ENCODE peak calls at places on chromosomes 6 and 20, in ten cellular contexts. One of them, this sample, is unnamed. For H3K9me3, the result is how much of the 10 kb centered on the place peaks cover.

GRCh38 chr20:19789446-19789845 is 31.4 kb downstream of the RIN2 start:
- DNase-seq in prostate gland: no peak
- DNase-seq in WERI-Rb-1: no peak
- DNase-seq in A549: peak
- DNase-seq in IMR-90: no peak
- DNase-seq in heart right ventricle: no peak
- DNase-seq in GM23248: no peak
- DNase-seq in CD8-positive, alpha-beta T cell: no peak
- DNase-seq in astrocyte: no peak
- DNase-seq in CD4-positive, alpha-beta memory T cell: no peak
- DNase-seq in this sample: no peak

GRCh38 chr6:138691595-138692057 is 81.9 kb upstream of the CCDC28A start:
- DNase-seq in CD4-positive, alpha-beta memory T cell: no peak
- DNase-seq in A549: peak
- DNase-seq in GM23248: peak
- DNase-seq in WERI-Rb-1: no peak
- DNase-seq in IMR-90: peak
- DNase-seq in prostate gland: peak
- DNase-seq in heart right ventricle: no peak
- DNase-seq in CD8-positive, alpha-beta T cell: no peak
- DNase-seq in astrocyte: peak
- DNase-seq in this sample: no peak

GRCh38 chr6:136921936-136922679 is at the start of gene SLC35D3:
- DNase-seq in A549: peak
- DNase-seq in prostate gland: no peak
- DNase-seq in IMR-90: no peak
- DNase-seq in heart right ventricle: peak
- DNase-seq in CD8-positive, alpha-beta T cell: no peak
- DNase-seq in astrocyte: no peak
- DNase-seq in CD4-positive, alpha-beta memory T cell: no peak
- DNase-seq in WERI-Rb-1: peak
- DNase-seq in GM23248: peak
- DNase-seq in this sample: peak

GRCh38 chr6:154909821-154910220 is 85.3 kb upstream of the TIAM2 start:
- DNase-seq in CD8-positive, alpha-beta T cell: no peak
- DNase-seq in A549: no peak
- DNase-seq in IMR-90: peak
- DNase-seq in WERI-Rb-1: peak
- DNase-seq in astrocyte: peak
- DNase-seq in CD4-positive, alpha-beta memory T cell: no peak
- DNase-seq in GM23248: no peak
- DNase-seq in heart right ventricle: no peak
- DNase-seq in prostate gland: no peak
- DNase-seq in this sample: no peak

GRCh38 chr6:45997875-45998506 is 17.7 kb downstream of the CLIC5 start:
- DNase-seq in prostate gland: no peak
- DNase-seq in astrocyte: no peak
- DNase-seq in CD4-positive, alpha-beta memory T cell: no peak
- DNase-seq in GM23248: no peak
- DNase-seq in WERI-Rb-1: no peak
- DNase-seq in IMR-90: no peak
- DNase-seq in heart right ventricle: no peak
- DNase-seq in CD8-positive, alpha-beta T cell: no peak
- DNase-seq in A549: no peak
- DNase-seq in this sample: no peak

GRCh38 chr6:11097476-11097875 is 3.8 kb downstream of the SMIM13 start:
- DNase-seq in A549: no peak
- DNase-seq in astrocyte: no peak
- DNase-seq in IMR-90: no peak
- DNase-seq in CD8-positive, alpha-beta T cell: no peak
- DNase-seq in heart right ventricle: no peak
- DNase-seq in WERI-Rb-1: no peak
- DNase-seq in prostate gland: no peak
- DNase-seq in GM23248: no peak
- DNase-seq in CD4-positive, alpha-beta memory T cell: no peak
- DNase-seq in this sample: no peak

GRCh38 chr20:58755751-58756524 is 63.3 kb downstream of the NPEPL1 start:
- DNase-seq in IMR-90: no peak
- DNase-seq in astrocyte: no peak
- DNase-seq in heart right ventricle: no peak
- DNase-seq in WERI-Rb-1: no peak
- DNase-seq in A549: no peak
- DNase-seq in GM23248: no peak
- DNase-seq in CD4-positive, alpha-beta memory T cell: no peak
- DNase-seq in prostate gland: no peak
- DNase-seq in CD8-positive, alpha-beta T cell: no peak
- DNase-seq in this sample: no peak

GRCh38 chr6:15255481-15256414 is 9.9 kb downstream of the JARID2 start:
- DNase-seq in heart right ventricle: no peak
- DNase-seq in WERI-Rb-1: peak
- DNase-seq in GM23248: no peak
- DNase-seq in CD8-positive, alpha-beta T cell: no peak
- DNase-seq in astrocyte: no peak
- DNase-seq in prostate gland: no peak
- DNase-seq in CD4-positive, alpha-beta memory T cell: no peak
- DNase-seq in A549: no peak
- DNase-seq in IMR-90: no peak
- DNase-seq in this sample: peak

GRCh38 chr6:12010635-12011275 is 1.4 kb upstream of the HIVEP1 start:
- DNase-seq in heart right ventricle: peak
- DNase-seq in prostate gland: peak
- DNase-seq in astrocyte: no peak
- DNase-seq in CD8-positive, alpha-beta T cell: peak
- DNase-seq in A549: peak
- DNase-seq in GM23248: peak
- DNase-seq in CD4-positive, alpha-beta memory T cell: no peak
- DNase-seq in WERI-Rb-1: peak
- DNase-seq in IMR-90: no peak
- DNase-seq in this sample: peak

GRCh38 chr20:58552366-58552934 is 37.3 kb upstream of the APCDD1L start:
- DNase-seq in CD8-positive, alpha-beta T cell: no peak
- DNase-seq in prostate gland: no peak
- DNase-seq in GM23248: no peak
- DNase-seq in A549: no peak
- DNase-seq in WERI-Rb-1: peak
- DNase-seq in CD4-positive, alpha-beta memory T cell: no peak
- DNase-seq in IMR-90: no peak
- DNase-seq in astrocyte: no peak
- DNase-seq in heart right ventricle: no peak
- DNase-seq in this sample: no peak

GRCh38 chr6:35213824-35214756 is at the start of gene SCUBE3:
- DNase-seq in heart right ventricle: peak
- DNase-seq in GM23248: peak
- DNase-seq in CD8-positive, alpha-beta T cell: no peak
- DNase-seq in astrocyte: peak
- DNase-seq in prostate gland: no peak
- DNase-seq in WERI-Rb-1: peak
- DNase-seq in A549: no peak
- DNase-seq in CD4-positive, alpha-beta memory T cell: no peak
- DNase-seq in IMR-90: peak
- DNase-seq in this sample: peak

DNA sequence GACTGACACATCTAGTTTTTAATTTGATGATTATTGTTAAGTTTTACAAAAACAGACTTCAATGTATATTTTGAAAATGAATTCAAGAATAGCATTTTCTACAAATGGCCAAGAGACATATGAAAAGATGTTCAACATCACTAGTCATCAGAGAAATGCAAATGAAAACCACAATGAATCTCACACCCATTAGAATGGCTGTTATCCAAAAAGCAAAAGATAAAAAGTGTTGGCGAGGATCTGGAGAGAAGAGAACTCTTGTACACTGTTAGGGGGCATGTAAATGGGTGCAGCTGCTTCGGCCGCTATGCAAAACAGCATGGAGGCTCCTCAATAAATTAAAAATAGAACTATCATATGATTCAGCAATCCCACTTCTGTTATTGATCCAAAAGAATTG is 185.8 kb upstream of the CCN2 start:
- DNase-seq in heart right ventricle: no peak
- DNase-seq in CD4-positive, alpha-beta memory T cell: no peak
- DNase-seq in IMR-90: no peak
- DNase-seq in prostate gland: no peak
- DNase-seq in A549: no peak
- DNase-seq in GM23248: peak
- DNase-seq in astrocyte: peak
- DNase-seq in CD8-positive, alpha-beta T cell: no peak
- DNase-seq in WERI-Rb-1: no peak
- DNase-seq in this sample: no peak
- H3K27ac ChIP-seq in heart right ventricle: no peak
- H3K27ac ChIP-seq in CD4-positive, alpha-beta memory T cell: no peak
- H3K27ac ChIP-seq in IMR-90: no peak
- H3K27ac ChIP-seq in prostate gland: no peak
- H3K27ac ChIP-seq in A549: no peak
- H3K27ac ChIP-seq in GM23248: no peak
- H3K27ac ChIP-seq in astrocyte: no peak
- H3K27ac ChIP-seq in CD8-positive, alpha-beta T cell: no peak
- H3K27ac ChIP-seq in WERI-Rb-1: no peak
- H3K27ac ChIP-seq in this sample: no peak

GRCh38 chr6:110456694-110457093 is 19.7 kb downstream of the SLC22A16 start:
- DNase-seq in astrocyte: no peak
- DNase-seq in GM23248: no peak
- DNase-seq in CD8-positive, alpha-beta T cell: no peak
- DNase-seq in WERI-Rb-1: no peak
- DNase-seq in prostate gland: no peak
- DNase-seq in CD4-positive, alpha-beta memory T cell: no peak
- DNase-seq in IMR-90: no peak
- DNase-seq in heart right ventricle: no peak
- DNase-seq in A549: no peak
- DNase-seq in this sample: no peak

GRCh38 chr6:110462884-110463481 is 13.4 kb downstream of the SLC22A16 start:
- DNase-seq in WERI-Rb-1: no peak
- DNase-seq in GM23248: no peak
- DNase-seq in IMR-90: no peak
- DNase-seq in CD4-positive, alpha-beta memory T cell: no peak
- DNase-seq in heart right ventricle: no peak
- DNase-seq in A549: peak
- DNase-seq in astrocyte: no peak
- DNase-seq in CD8-positive, alpha-beta T cell: no peak
- DNase-seq in prostate gland: no peak
- DNase-seq in this sample: no peak

DNA sequence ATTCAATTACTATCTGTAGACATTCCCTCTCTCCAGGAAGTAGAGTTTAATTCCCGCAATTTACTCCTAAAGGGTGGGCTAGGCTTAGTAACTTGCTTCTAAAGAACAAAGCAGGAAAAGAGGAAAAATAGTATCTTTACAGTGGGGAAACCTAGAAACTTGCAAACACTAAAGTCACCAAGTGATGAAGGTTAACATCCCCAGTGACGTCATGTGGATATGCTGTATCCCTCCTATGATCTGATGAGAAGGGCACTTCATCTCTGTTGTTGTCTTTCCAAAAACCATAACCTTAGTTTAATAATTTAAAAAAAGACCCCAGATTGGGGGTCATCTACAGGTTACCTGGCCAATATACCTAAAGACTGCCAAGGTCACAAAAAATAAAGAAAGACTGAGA is 17.3 kb downstream of the SLC22A16 start:
- DNase-seq in GM23248: no peak
- DNase-seq in IMR-90: no peak
- DNase-seq in CD8-positive, alpha-beta T cell: no peak
- DNase-seq in A549: no peak
- DNase-seq in heart right ventricle: no peak
- DNase-seq in prostate gland: no peak
- DNase-seq in astrocyte: no peak
- DNase-seq in CD4-positive, alpha-beta memory T cell: no peak
- DNase-seq in WERI-Rb-1: no peak
- DNase-seq in this sample: no peak
- H3K9me3 ChIP-seq in GM23248: under half
- H3K9me3 ChIP-seq in IMR-90: under half
- H3K9me3 ChIP-seq in CD8-positive, alpha-beta T cell: under half
- H3K9me3 ChIP-seq in A549: under half
- H3K9me3 ChIP-seq in heart right ventricle: under half
- H3K9me3 ChIP-seq in prostate gland: under half
- H3K9me3 ChIP-seq in astrocyte: under half
- H3K9me3 ChIP-seq in CD4-positive, alpha-beta memory T cell: under half
- H3K9me3 ChIP-seq in WERI-Rb-1: under half
- H3K9me3 ChIP-seq in this sample: under half

DNA sequence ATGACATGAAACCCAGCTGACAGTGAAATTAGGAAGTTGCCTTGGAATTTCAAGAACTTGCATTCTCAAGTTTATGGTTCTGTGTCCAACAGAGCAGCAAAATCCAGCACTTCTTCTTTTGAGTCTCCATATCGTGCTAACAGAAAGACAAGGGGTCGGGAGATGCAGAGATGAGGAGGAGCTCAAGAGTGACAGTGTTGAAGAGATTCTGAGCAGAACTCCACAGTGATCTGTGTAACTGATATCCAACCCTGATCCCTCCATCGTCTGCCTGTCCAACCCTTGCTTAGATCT is 21.2 kb upstream of the BTN1A1 start:
- DNase-seq in prostate gland: no peak
- DNase-seq in heart right ventricle: no peak
- DNase-seq in GM23248: no peak
- DNase-seq in A549: no peak
- DNase-seq in astrocyte: no peak
- DNase-seq in WERI-Rb-1: no peak
- DNase-seq in IMR-90: no peak
- DNase-seq in CD4-positive, alpha-beta memory T cell: no peak
- DNase-seq in CD8-positive, alpha-beta T cell: no peak
- DNase-seq in this sample: no peak
- H3K27ac ChIP-seq in prostate gland: no peak
- H3K27ac ChIP-seq in heart right ventricle: no peak
- H3K27ac ChIP-seq in GM23248: no peak
- H3K27ac ChIP-seq in A549: no peak
- H3K27ac ChIP-seq in astrocyte: no peak
- H3K27ac ChIP-seq in WERI-Rb-1: no peak
- H3K27ac ChIP-seq in IMR-90: no peak
- H3K27ac ChIP-seq in CD4-positive, alpha-beta memory T cell: no peak
- H3K27ac ChIP-seq in CD8-positive, alpha-beta T cell: no peak
- H3K27ac ChIP-seq in this sample: no peak

GRCh38 chr20:47998736-47999135 is 213.5 kb upstream of the SULF2 start:
- DNase-seq in CD4-positive, alpha-beta memory T cell: no peak
- DNase-seq in astrocyte: no peak
- DNase-seq in IMR-90: no peak
- DNase-seq in GM23248: no peak
- DNase-seq in CD8-positive, alpha-beta T cell: no peak
- DNase-seq in WERI-Rb-1: no peak
- DNase-seq in prostate gland: no peak
- DNase-seq in heart right ventricle: no peak
- DNase-seq in A549: no peak
- DNase-seq in this sample: no peak

GRCh38 chr20:47999166-47999565 is 213.9 kb upstream of the SULF2 start:
- DNase-seq in heart right ventricle: no peak
- DNase-seq in A549: no peak
- DNase-seq in CD8-positive, alpha-beta T cell: no peak
- DNase-seq in CD4-positive, alpha-beta memory T cell: no peak
- DNase-seq in astrocyte: no peak
- DNase-seq in prostate gland: no peak
- DNase-seq in IMR-90: no peak
- DNase-seq in GM23248: peak
- DNase-seq in WERI-Rb-1: no peak
- DNase-seq in this sample: no peak

GRCh38 chr20:48002517-48002970 is 217.3 kb upstream of the SULF2 start:
- DNase-seq in CD4-positive, alpha-beta memory T cell: no peak
- DNase-seq in WERI-Rb-1: no peak
- DNase-seq in prostate gland: no peak
- DNase-seq in GM23248: no peak
- DNase-seq in astrocyte: no peak
- DNase-seq in IMR-90: no peak
- DNase-seq in A549: no peak
- DNase-seq in CD8-positive, alpha-beta T cell: no peak
- DNase-seq in heart right ventricle: no peak
- DNase-seq in this sample: no peak

GRCh38 chr20:48006036-48006833 is 221.0 kb upstream of the SULF2 start:
- DNase-seq in astrocyte: peak
- DNase-seq in prostate gland: no peak
- DNase-seq in A549: no peak
- DNase-seq in WERI-Rb-1: no peak
- DNase-seq in IMR-90: no peak
- DNase-seq in heart right ventricle: no peak
- DNase-seq in CD4-positive, alpha-beta memory T cell: no peak
- DNase-seq in GM23248: peak
- DNase-seq in CD8-positive, alpha-beta T cell: no peak
- DNase-seq in this sample: no peak

GRCh38 chr20:48003021-48003420 is 217.7 kb upstream of the SULF2 start:
- DNase-seq in WERI-Rb-1: no peak
- DNase-seq in CD8-positive, alpha-beta T cell: no peak
- DNase-seq in A549: no peak
- DNase-seq in GM23248: no peak
- DNase-seq in IMR-90: no peak
- DNase-seq in astrocyte: no peak
- DNase-seq in heart right ventricle: no peak
- DNase-seq in prostate gland: no peak
- DNase-seq in CD4-positive, alpha-beta memory T cell: no peak
- DNase-seq in this sample: no peak
- H3K9me3 ChIP-seq in WERI-Rb-1: under half
- H3K9me3 ChIP-seq in CD8-positive, alpha-beta T cell: under half
- H3K9me3 ChIP-seq in A549: under half
- H3K9me3 ChIP-seq in GM23248: under half
- H3K9me3 ChIP-seq in IMR-90: under half
- H3K9me3 ChIP-seq in astrocyte: under half
- H3K9me3 ChIP-seq in heart right ventricle: under half
- H3K9me3 ChIP-seq in prostate gland: under half
- H3K9me3 ChIP-seq in CD4-positive, alpha-beta memory T cell: under half
- H3K9me3 ChIP-seq in this sample: under half